ENCODE peak calls at places on chromosomes 2 and 18, in seven cellular contexts. S, I, Y, J, B, Z and V are unnamed samples.

GRCh38 chr18:36623681-36624080 is 205.1 kb downstream of the TPGS2 start:
- DNase-seq in J (no peak), Z (no peak), I (no peak), Y (no peak), B (no peak), S (no peak), V (no peak)

GRCh38 chr2:143521404-143521803 is 392.2 kb downstream of the ARHGAP15 start:
- DNase-seq in J (no peak), Y (no peak), Z (no peak), B (no peak), S (no peak), I (no peak), V (no peak)

GRCh38 chr2:131036269-131036668 is 57.0 kb downstream of the FAM168B start:
- DNase-seq in Z (no peak), J (no peak), Y (no peak), I (no peak), B (peak; percentile 29), S (no peak), V (no peak)

GRCh38 chr2:96212336-96212735 is 3.7 kb upstream of the STARD7 start:
- DNase-seq in S (no peak), Y (no peak), J (no peak), Z (no peak), B (no peak), I (no peak), V (no peak)

GRCh38 chr2:142100967-142101366 is 29.8 kb downstream of the LRP1B start:
- DNase-seq in S (no peak), J (no peak), Y (no peak), B (no peak), I (no peak), Z (no peak), V (no peak)

GRCh38 chr2:234951386-234952269 is at the start of gene SH3BP4:
- DNase-seq in Z (peak; percentile 83), I (peak; percentile 88), Y (peak; percentile 92), B (peak; percentile 87), S (peak; percentile 99), J (no peak), V (peak; percentile 89)

GRCh38 chr2:109270758-109271305 is 141.8 kb downstream of the SH3RF3 start:
- DNase-seq in S (no peak), Y (no peak), Z (no peak), I (no peak), J (no peak), B (no peak), V (no peak)

GRCh38 chr2:47003641-47004427 is 88.2 kb upstream of the MCFD2 start:
- DNase-seq in Y (no peak), I (no peak), J (no peak), S (no peak), B (no peak), Z (no peak), V (no peak)

GRCh38 chr2:178227187-178227586 is 32.9 kb downstream of the OSBPL6 start:
- DNase-seq in B (no peak), J (no peak), I (no peak), Z (no peak), S (no peak), Y (no peak), V (peak; percentile 21)

GRCh38 chr18:39839782-39840181 is 2115.3 kb upstream of the PIK3C3 start:
- DNase-seq in B (no peak), Y (no peak), Z (no peak), S (no peak), J (no peak), I (no peak), V (no peak)

GRCh38 chr2:207533609-207534008 is 3.8 kb downstream of the CREB1 start:
- DNase-seq in I (no peak), Y (no peak), S (no peak), Z (no peak), J (no peak), B (no peak), V (no peak)

GRCh38 chr18:59207506-59207905 is 12.5 kb upstream of the GRP start:
- DNase-seq in B (no peak), S (no peak), Y (no peak), Z (no peak), J (no peak), I (no peak), V (no peak)

GRCh38 chr18:70124139-70124538 is 81.3 kb downstream of the RTTN start:
- DNase-seq in B (no peak), Y (no peak), S (no peak), Z (no peak), I (no peak), J (no peak), V (no peak)

GRCh38 chr2:217847106-217847505 is 155.7 kb downstream of the TNS1 start:
- DNase-seq in B (no peak), Y (no peak), Z (no peak), S (no peak), I (no peak), J (no peak), V (no peak)

GRCh38 chr18:60232541-60232940 is 140.0 kb downstream of the MC4R start:
- DNase-seq in I (no peak), B (no peak), Y (no peak), S (no peak), J (no peak), Z (no peak), V (peak; percentile 51)

GRCh38 chr2:45652090-45653050 is 895 bp downstream of the PRKCE start:
- DNase-seq in B (peak; percentile 58), I (peak; percentile 49), J (peak; percentile 57), Y (peak; percentile 42), Z (peak; percentile 53), S (peak; percentile 43), V (no peak)

GRCh38 chr2:14634885-14635871 is 2.7 kb downstream of the LRATD1 start:
- DNase-seq in B (peak; percentile 90), Y (peak; percentile 67), J (no peak), S (peak; percentile 75), I (peak; percentile 70), Z (peak; percentile 67), V (peak; percentile 82)

GRCh38 chr2:206267567-206267966 is 6.9 kb upstream of the ZDBF2 start:
- DNase-seq in S (no peak), I (no peak), J (no peak), B (no peak), Y (no peak), Z (no peak), V (no peak)

GRCh38 chr2:10501521-10501961 is 53.4 kb upstream of the ODC1 start:
- DNase-seq in Y (no peak), I (no peak), Z (no peak), J (peak; percentile 40), B (no peak), S (no peak), V (no peak)

DNA sequence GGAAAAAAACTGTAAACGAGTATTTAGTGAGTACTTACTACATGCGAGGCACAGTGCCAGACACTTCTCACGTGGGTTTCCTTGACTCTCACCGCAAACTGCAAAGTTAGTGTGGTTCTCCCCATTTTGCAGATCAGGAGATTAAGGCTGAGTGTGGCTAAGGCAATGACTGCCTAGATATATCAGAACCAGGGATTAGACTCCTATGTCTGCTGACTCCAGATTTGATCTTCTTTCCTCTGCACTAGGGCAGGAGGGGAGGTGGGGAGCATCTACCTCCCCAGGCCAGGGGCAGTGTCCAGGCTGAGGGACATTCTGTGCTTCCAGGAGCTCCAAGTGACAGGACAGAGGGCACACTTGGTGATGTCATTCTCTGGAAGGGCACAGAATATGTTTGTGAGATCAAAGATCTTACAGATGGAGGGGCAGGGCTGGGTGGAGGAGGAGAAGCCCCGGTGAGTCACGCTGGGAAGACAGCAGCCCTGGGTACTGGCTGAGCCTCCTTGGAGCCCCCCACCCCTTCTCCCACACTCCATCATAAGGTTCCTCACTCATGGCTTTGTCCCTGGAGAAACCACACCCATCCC is 92.4 kb downstream of the RHOB start:
- DNase-seq in Z (no peak), S (no peak), J (no peak), Y (no peak), B (no peak), I (no peak), V (no peak)
- H3K27ac ChIP-seq in Z (no peak overlapping the region), S (no peak overlapping the region), J (no peak overlapping the region), Y (no peak overlapping the region), B (no peak overlapping the region), I (no peak overlapping the region), V (no peak overlapping the region)

DNA sequence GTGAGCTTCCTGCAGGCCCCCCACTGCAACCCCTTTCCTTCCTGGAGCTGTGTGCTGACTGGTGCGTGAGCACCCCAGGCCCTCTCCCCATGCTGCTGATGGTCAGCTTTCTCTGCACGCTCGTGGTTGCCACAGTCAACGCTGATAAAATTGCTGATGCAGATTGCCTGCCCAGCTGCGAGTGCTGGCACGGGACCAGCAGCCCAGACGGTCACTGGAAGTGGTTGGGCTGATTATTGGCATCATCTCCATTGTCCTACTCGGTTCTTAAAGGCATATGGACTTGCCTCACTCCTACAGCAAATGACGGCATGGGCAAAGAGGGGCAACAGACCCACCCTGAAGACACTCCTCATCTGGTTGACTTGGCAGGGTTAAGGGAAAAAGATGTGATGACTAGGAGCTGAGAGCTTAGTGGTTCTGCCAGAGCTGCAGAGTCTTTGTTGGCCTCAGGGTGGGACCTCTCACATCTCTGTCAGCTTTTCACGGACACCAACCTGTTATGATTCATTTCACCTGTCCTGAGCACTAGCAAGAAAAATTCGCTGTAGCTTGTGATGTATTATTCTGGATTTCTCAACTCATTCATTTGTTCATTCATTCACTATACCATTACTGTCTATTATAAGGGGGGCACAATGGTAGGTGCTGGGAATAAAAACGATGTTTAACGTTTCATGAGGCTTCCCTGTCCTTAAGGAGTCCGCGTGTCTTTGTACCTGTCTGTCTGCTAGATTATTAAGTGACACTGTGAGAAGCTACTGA is 38.4 kb downstream of the PAX8 start:
- DNase-seq in Z (peak; percentile 73), B (peak; percentile 81), Y (no peak), I (peak; percentile 90), S (peak; percentile 89), J (no peak), V (peak; percentile 86)
- TF ChIP-seq CTCF in Z (no peak), B (no peak), Y (no peak), I (no peak), S (peak; percentile 8), J (no peak), V (no peak)

DNA sequence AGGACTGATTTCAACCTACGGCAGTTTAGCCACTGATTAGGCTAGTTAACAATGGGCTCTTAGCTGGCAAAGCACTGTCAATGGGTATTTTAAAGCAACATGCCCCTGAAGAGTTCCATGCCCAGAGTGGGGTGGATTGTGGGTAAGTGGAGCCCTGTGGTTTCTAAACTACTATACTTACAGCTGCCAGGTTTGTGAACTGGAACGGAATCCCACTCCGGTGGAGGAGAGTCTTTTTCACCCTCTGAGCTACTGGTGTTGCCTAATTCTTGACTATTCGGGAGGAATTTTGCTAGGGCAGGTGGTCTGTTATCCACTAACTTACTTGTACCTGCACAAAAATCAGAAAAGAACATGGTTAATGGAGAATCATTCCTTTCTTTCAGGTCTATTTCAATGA is 52.6 kb downstream of the ZAP70 start:
- DNase-seq in Y (no peak), J (no peak), Z (no peak), B (no peak), S (no peak), I (no peak), V (no peak)
- H3K27ac ChIP-seq in Y (no peak overlapping the region), J (no peak overlapping the region), Z (no peak overlapping the region), B (no peak overlapping the region), S (no peak overlapping the region), I (peak overlapping the region; percentile 66), V (no peak overlapping the region)

GRCh38 chr2:34353498-34354113 is 754.5 kb upstream of the FAM98A start:
- DNase-seq in I (no peak), Y (no peak), J (no peak), B (no peak), S (no peak), Z (no peak), V (no peak)
- TF ChIP-seq CTCF in I (no peak), Y (no peak), J (no peak), B (no peak), S (no peak), Z (no peak), V (no peak)